ENCODE peak calls at places on chromosome 15, in four cellular contexts. J, W, Q and F are unnamed samples.

GRCh38 chr15:41936649-41937567 is 35.4 kb downstream of the EHD4 start:
- DNase-seq in J (peak; percentile 85), W (peak; percentile 83), Q (peak; percentile 65), F (no peak)

GRCh38 chr15:39244776-39245175 is 336.1 kb upstream of the THBS1 start:
- DNase-seq in J (no peak), W (no peak), Q (no peak), F (no peak)

GRCh38 chr15:45091161-45091560 is 22.8 kb downstream of the DUOX2 start:
- DNase-seq in J (no peak), W (no peak), Q (no peak), F (no peak)

GRCh38 chr15:87653646-87654045 is 602.9 kb downstream of the NTRK3 start:
- DNase-seq in J (no peak), W (no peak), Q (no peak), F (no peak)

GRCh38 chr15:70058642-70059360 is 38.9 kb downstream of the TLE3 start:
- DNase-seq in J (no peak), W (no peak), Q (no peak), F (no peak)

GRCh38 chr15:50819344-50819743 is 53.8 kb upstream of the SPPL2A start:
- DNase-seq in J (no peak), W (no peak), Q (no peak), F (no peak)

GRCh38 chr15:41031232-41032078 is 78.2 kb downstream of the CHAC1 start:
- DNase-seq in J (no peak), W (no peak), Q (no peak), F (no peak)

GRCh38 chr15:101675796-101676582 is 23.8 kb upstream of the TM2D3 start:
- DNase-seq in J (no peak), W (no peak), Q (no peak), F (no peak)

GRCh38 chr15:83611312-83611711 is 42.6 kb upstream of the ADAMTSL3 start:
- DNase-seq in J (no peak), W (no peak), Q (no peak), F (no peak)

GRCh38 chr15:28975766-28976179 is 90.0 kb downstream of the APBA2 start:
- DNase-seq in J (peak; percentile 8), W (peak; percentile 61), Q (peak; percentile 80), F (peak; percentile 39)

GRCh38 chr15:76533995-76534394 is 197.4 kb downstream of the ISL2 start:
- DNase-seq in J (no peak), W (no peak), Q (no peak), F (peak; percentile 18)

GRCh38 chr15:100775581-100776185 is 103.9 kb upstream of the ALDH1A3 start:
- DNase-seq in J (no peak), W (peak; percentile 8), Q (no peak), F (no peak)

GRCh38 chr15:41629436-41629835 is 30.8 kb upstream of the MGA start:
- DNase-seq in J (no peak), W (no peak), Q (no peak), F (no peak)

GRCh38 chr15:64599226-64599625 is 138.8 kb downstream of the ZNF609 start:
- DNase-seq in J (no peak), W (no peak), Q (no peak), F (no peak)

GRCh38 chr15:51401872-51402517 is 60.5 kb downstream of the GLDN start:
- DNase-seq in J (no peak), W (no peak), Q (peak; percentile 51), F (no peak)

GRCh38 chr15:64695571-64695992 is 79.8 kb downstream of the RBPMS2 start:
- DNase-seq in J (no peak), W (no peak), Q (peak; percentile 100), F (no peak)

GRCh38 chr15:59313703-59314332 is 58.9 kb downstream of the MYO1E start:
- DNase-seq in J (no peak), W (no peak), Q (no peak), F (no peak)

GRCh38 chr15:82554351-82554750 is 14.1 kb upstream of the RPS17 start:
- DNase-seq in J (no peak), W (no peak), Q (no peak), F (no peak)

GRCh38 chr15:56792211-56792610 is 58.9 kb upstream of the ZNF280D start:
- DNase-seq in J (no peak), W (no peak), Q (no peak), F (no peak)

GRCh38 chr15:71813723-71814470 is 3.5 kb downstream of the NR2E3 start:
- DNase-seq in J (no peak), W (no peak), Q (no peak), F (no peak)

GRCh38 chr15:49621327-49622210 is 721 bp downstream of the DTWD1 start:
- DNase-seq in J (no peak), W (no peak), Q (no peak), F (no peak)

GRCh38 chr15:48336940-48337339 is 5.7 kb downstream of the DUT start:
- DNase-seq in J (no peak), W (no peak), Q (no peak), F (no peak)

GRCh38 chr15:39427705-39428104 is 153.2 kb upstream of the THBS1 start:
- DNase-seq in J (no peak), W (no peak), Q (no peak), F (no peak)

GRCh38 chr15:97992831-97993230 is 32.3 kb downstream of the ARRDC4 start:
- DNase-seq in J (no peak), W (no peak), Q (no peak), F (no peak)

GRCh38 chr15:77029166-77030041 is 34.5 kb downstream of the PSTPIP1 start:
- DNase-seq in J (no peak), W (peak; percentile 10), Q (no peak), F (no peak)

GRCh38 chr15:45262906-45263456 is 10.9 kb downstream of the SLC28A2 start:
- DNase-seq in J (no peak), W (no peak), Q (no peak), F (no peak)

GRCh38 chr15:71699977-71700376 is 110.4 kb upstream of the NR2E3 start:
- DNase-seq in J (no peak), W (no peak), Q (no peak), F (no peak)

GRCh38 chr15:58407786-58408185 is 24.0 kb upstream of the LIPC start:
- DNase-seq in J (no peak), W (no peak), Q (no peak), F (no peak)

GRCh38 chr15:89129123-89129815 is 41.0 kb downstream of the ABHD2 start:
- DNase-seq in J (peak; percentile 35), W (peak; percentile 56), Q (peak; percentile 73), F (no peak)

GRCh38 chr15:42450434-42450790 is 40.5 kb downstream of the ZNF106 start:
- DNase-seq in J (no peak), W (no peak), Q (no peak), F (no peak)

GRCh38 chr15:35477853-35478252 is 68.1 kb downstream of the DPH6 start:
- DNase-seq in J (no peak), W (no peak), Q (no peak), F (no peak)

GRCh38 chr15:64045774-64046346 is 425 bp downstream of the DAPK2 start:
- DNase-seq in J (no peak), W (no peak), Q (no peak), F (no peak)